ENCODE peak calls at places on chromosomes 12 and 14, in nine cellular contexts. One of them, this sample, is unnamed.

GRCh38 chr14:53064461-53064860 is 88.7 kb downstream of the DDHD1 start:
- DNase-seq in upper lobe of right lung: no peak
- DNase-seq in AG04450: no peak
- DNase-seq in lower lobe of right lung: no peak
- DNase-seq in HCT116: no peak
- DNase-seq in sigmoid colon: no peak
- DNase-seq in substantia nigra: no peak
- DNase-seq in PC-3: no peak
- DNase-seq in neural progenitor cell: no peak
- DNase-seq in this sample: no peak

GRCh38 chr14:66610154-66610563 is 102.2 kb downstream of the GPHN start:
- DNase-seq in neural progenitor cell: peak; percentile 6
- DNase-seq in substantia nigra: no peak
- DNase-seq in upper lobe of right lung: no peak
- DNase-seq in PC-3: peak; percentile 72
- DNase-seq in sigmoid colon: no peak
- DNase-seq in lower lobe of right lung: no peak
- DNase-seq in HCT116: peak; percentile 49
- DNase-seq in AG04450: no peak
- DNase-seq in this sample: no peak

GRCh38 chr12:11654338-11654737 is 4.9 kb downstream of the ETV6 start:
- DNase-seq in lower lobe of right lung: no peak
- DNase-seq in sigmoid colon: no peak
- DNase-seq in upper lobe of right lung: no peak
- DNase-seq in neural progenitor cell: no peak
- DNase-seq in HCT116: no peak
- DNase-seq in PC-3: no peak
- DNase-seq in substantia nigra: no peak
- DNase-seq in AG04450: no peak
- DNase-seq in this sample: no peak

GRCh38 chr14:53470351-53471043 is 317.4 kb upstream of the DDHD1 start:
- DNase-seq in neural progenitor cell: no peak
- DNase-seq in substantia nigra: no peak
- DNase-seq in sigmoid colon: no peak
- DNase-seq in HCT116: no peak
- DNase-seq in upper lobe of right lung: no peak
- DNase-seq in PC-3: no peak
- DNase-seq in AG04450: peak; percentile 48
- DNase-seq in lower lobe of right lung: no peak
- DNase-seq in this sample: no peak

GRCh38 chr14:88204221-88204620 is 118.8 kb downstream of the KCNK10 start:
- DNase-seq in HCT116: no peak
- DNase-seq in lower lobe of right lung: no peak
- DNase-seq in PC-3: peak; percentile 48
- DNase-seq in upper lobe of right lung: no peak
- DNase-seq in sigmoid colon: no peak
- DNase-seq in AG04450: no peak
- DNase-seq in neural progenitor cell: no peak
- DNase-seq in substantia nigra: no peak
- DNase-seq in this sample: no peak

GRCh38 chr12:72570601-72571000 is 298.4 kb downstream of the TRHDE start:
- DNase-seq in PC-3: peak; percentile 30
- DNase-seq in sigmoid colon: no peak
- DNase-seq in neural progenitor cell: peak; percentile 74
- DNase-seq in lower lobe of right lung: no peak
- DNase-seq in AG04450: no peak
- DNase-seq in upper lobe of right lung: no peak
- DNase-seq in substantia nigra: no peak
- DNase-seq in HCT116: peak; percentile 3
- DNase-seq in this sample: no peak

GRCh38 chr12:54439521-54440255 is 20.6 kb upstream of the ITGA5 start:
- DNase-seq in upper lobe of right lung: no peak
- DNase-seq in lower lobe of right lung: no peak
- DNase-seq in substantia nigra: no peak
- DNase-seq in PC-3: peak; percentile 72
- DNase-seq in AG04450: peak; percentile 60
- DNase-seq in neural progenitor cell: peak; percentile 64
- DNase-seq in HCT116: peak; percentile 38
- DNase-seq in sigmoid colon: no peak
- DNase-seq in this sample: peak; percentile 63

GRCh38 chr14:55122441-55122986 is 6.5 kb upstream of the LGALS3 start:
- DNase-seq in lower lobe of right lung: peak; percentile 71
- DNase-seq in substantia nigra: no peak
- DNase-seq in upper lobe of right lung: no peak
- DNase-seq in HCT116: no peak
- DNase-seq in AG04450: no peak
- DNase-seq in PC-3: peak; percentile 93
- DNase-seq in neural progenitor cell: no peak
- DNase-seq in sigmoid colon: no peak
- DNase-seq in this sample: no peak

GRCh38 chr14:84131924-84132323 is 1398.0 kb upstream of the FLRT2 start:
- DNase-seq in PC-3: no peak
- DNase-seq in lower lobe of right lung: no peak
- DNase-seq in sigmoid colon: no peak
- DNase-seq in neural progenitor cell: no peak
- DNase-seq in substantia nigra: no peak
- DNase-seq in upper lobe of right lung: no peak
- DNase-seq in AG04450: no peak
- DNase-seq in HCT116: no peak
- DNase-seq in this sample: no peak

GRCh38 chr12:8957561-8957960 is 8.1 kb upstream of the M6PR start:
- DNase-seq in neural progenitor cell: no peak
- DNase-seq in HCT116: no peak
- DNase-seq in upper lobe of right lung: no peak
- DNase-seq in PC-3: no peak
- DNase-seq in sigmoid colon: no peak
- DNase-seq in lower lobe of right lung: no peak
- DNase-seq in AG04450: no peak
- DNase-seq in substantia nigra: no peak
- DNase-seq in this sample: no peak

GRCh38 chr12:56836800-56837663 is 73.9 kb downstream of the HSD17B6 start:
- DNase-seq in substantia nigra: no peak
- DNase-seq in sigmoid colon: no peak
- DNase-seq in upper lobe of right lung: no peak
- DNase-seq in lower lobe of right lung: no peak
- DNase-seq in neural progenitor cell: no peak
- DNase-seq in AG04450: peak; percentile 7
- DNase-seq in HCT116: no peak
- DNase-seq in PC-3: peak; percentile 74
- DNase-seq in this sample: no peak
- H3K27ac ChIP-seq in substantia nigra: no peak overlapping the region
- H3K27ac ChIP-seq in sigmoid colon: no peak overlapping the region
- H3K27ac ChIP-seq in upper lobe of right lung: peak overlapping the region; percentile 55
- H3K27ac ChIP-seq in lower lobe of right lung: peak overlapping the region; percentile 62
- H3K27ac ChIP-seq in neural progenitor cell: no peak overlapping the region
- H3K27ac ChIP-seq in AG04450: no peak overlapping the region
- H3K27ac ChIP-seq in HCT116: no peak overlapping the region
- H3K27ac ChIP-seq in PC-3: no peak overlapping the region
- H3K27ac ChIP-seq in this sample: no peak overlapping the region

DNA sequence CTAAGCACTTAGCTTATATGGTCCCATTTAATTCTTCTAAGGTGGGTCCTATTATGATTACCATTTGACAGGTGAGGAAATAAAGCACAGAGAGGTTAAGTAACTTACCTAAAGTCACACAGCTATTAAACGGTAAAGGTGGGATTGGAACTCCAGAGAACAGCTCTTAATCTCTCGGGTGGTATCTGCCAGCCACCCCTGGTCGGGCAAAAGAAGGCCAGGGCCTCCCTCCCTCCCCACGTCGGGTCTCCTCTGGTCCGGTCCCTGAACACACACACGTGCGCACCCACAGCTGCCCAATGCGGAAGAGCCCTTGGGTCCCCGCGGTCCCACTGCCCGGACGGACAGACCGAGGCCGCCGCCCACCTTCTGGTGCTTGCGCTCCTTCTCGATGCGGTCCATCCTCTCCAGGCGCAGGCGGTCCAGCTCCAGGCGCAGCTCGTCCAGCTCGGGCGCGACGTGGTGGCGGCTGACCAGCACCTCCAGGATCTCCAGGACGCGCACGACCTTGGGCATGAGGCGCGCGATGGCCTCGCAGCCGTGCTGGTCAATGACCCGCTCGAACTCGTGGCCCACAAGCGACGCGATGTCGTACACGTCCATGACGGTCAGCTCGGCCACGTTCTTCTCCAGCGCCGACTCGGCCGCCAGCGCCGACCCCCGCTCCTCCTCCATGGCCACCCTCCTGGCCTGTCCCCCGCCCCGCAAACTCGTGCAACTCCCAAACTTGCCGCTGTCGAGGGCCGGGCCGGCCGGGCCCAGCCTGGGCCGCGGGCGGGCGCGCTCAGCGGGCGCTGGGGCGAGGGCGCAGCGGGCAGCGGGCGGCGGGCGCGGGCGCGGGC is 490 bp downstream of the RILPL1 start:
- DNase-seq in HCT116: no peak
- DNase-seq in neural progenitor cell: peak; percentile 81
- DNase-seq in upper lobe of right lung: peak; percentile 78
- DNase-seq in sigmoid colon: peak; percentile 75
- DNase-seq in lower lobe of right lung: peak; percentile 70
- DNase-seq in AG04450: no peak
- DNase-seq in PC-3: peak; percentile 17
- DNase-seq in substantia nigra: no peak
- DNase-seq in this sample: no peak
- H3K27ac ChIP-seq in HCT116: peak overlapping the region; percentile 80
- H3K27ac ChIP-seq in neural progenitor cell: no peak overlapping the region
- H3K27ac ChIP-seq in upper lobe of right lung: peak overlapping the region; percentile 48
- H3K27ac ChIP-seq in sigmoid colon: peak overlapping the region; percentile 96
- H3K27ac ChIP-seq in lower lobe of right lung: peak overlapping the region; percentile 74
- H3K27ac ChIP-seq in AG04450: peak overlapping the region; percentile 31
- H3K27ac ChIP-seq in PC-3: no peak overlapping the region
- H3K27ac ChIP-seq in substantia nigra: peak overlapping the region; percentile 87
- H3K27ac ChIP-seq in this sample: no peak overlapping the region

DNA sequence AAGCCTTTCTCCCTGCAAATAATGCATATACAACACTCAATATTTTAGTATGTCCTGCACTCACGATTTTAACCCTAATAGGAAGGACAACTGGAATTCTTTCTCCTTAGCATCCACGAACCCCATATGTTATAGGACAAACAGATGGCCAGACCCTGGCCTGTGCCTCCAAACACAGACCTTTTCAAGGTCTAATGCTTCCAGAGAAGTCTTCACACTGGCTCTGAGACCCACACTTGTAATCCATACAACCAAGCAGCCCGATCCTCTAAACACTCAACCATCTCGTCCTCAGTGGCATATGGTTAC is 569 bp downstream of the SLC2A3 start:
- DNase-seq in substantia nigra: no peak
- DNase-seq in lower lobe of right lung: no peak
- DNase-seq in upper lobe of right lung: no peak
- DNase-seq in sigmoid colon: no peak
- DNase-seq in AG04450: no peak
- DNase-seq in neural progenitor cell: peak; percentile 17
- DNase-seq in HCT116: no peak
- DNase-seq in PC-3: no peak
- DNase-seq in this sample: no peak
- H3K27ac ChIP-seq in substantia nigra: peak overlapping the region; percentile 66
- H3K27ac ChIP-seq in lower lobe of right lung: peak overlapping the region; percentile 87
- H3K27ac ChIP-seq in upper lobe of right lung: peak overlapping the region; percentile 86
- H3K27ac ChIP-seq in sigmoid colon: peak overlapping the region; percentile 55
- H3K27ac ChIP-seq in AG04450: peak overlapping the region; percentile 34
- H3K27ac ChIP-seq in neural progenitor cell: peak overlapping the region; percentile 49
- H3K27ac ChIP-seq in HCT116: no peak overlapping the region
- H3K27ac ChIP-seq in PC-3: no peak overlapping the region
- H3K27ac ChIP-seq in this sample: peak overlapping the region; percentile 94

GRCh38 chr14:68199465-68200145 is 380.0 kb downstream of the RAD51B start:
- DNase-seq in sigmoid colon: peak; percentile 84
- DNase-seq in PC-3: no peak
- DNase-seq in neural progenitor cell: peak; percentile 86
- DNase-seq in HCT116: no peak
- DNase-seq in AG04450: no peak
- DNase-seq in upper lobe of right lung: no peak
- DNase-seq in substantia nigra: no peak
- DNase-seq in lower lobe of right lung: no peak
- DNase-seq in this sample: no peak
- H3K27ac ChIP-seq in sigmoid colon: peak overlapping the region; percentile 82
- H3K27ac ChIP-seq in PC-3: no peak overlapping the region
- H3K27ac ChIP-seq in neural progenitor cell: peak overlapping the region; percentile 53
- H3K27ac ChIP-seq in HCT116: peak overlapping the region; percentile 85
- H3K27ac ChIP-seq in AG04450: no peak overlapping the region
- H3K27ac ChIP-seq in upper lobe of right lung: peak overlapping the region; percentile 56
- H3K27ac ChIP-seq in substantia nigra: no peak overlapping the region
- H3K27ac ChIP-seq in lower lobe of right lung: peak overlapping the region; percentile 61
- H3K27ac ChIP-seq in this sample: no peak overlapping the region

GRCh38 chr12:88952543-88952942 is 372.3 kb upstream of the KITLG start:
- DNase-seq in HCT116: peak; percentile 65
- DNase-seq in PC-3: peak; percentile 60
- DNase-seq in substantia nigra: no peak
- DNase-seq in upper lobe of right lung: no peak
- DNase-seq in AG04450: no peak
- DNase-seq in sigmoid colon: no peak
- DNase-seq in lower lobe of right lung: no peak
- DNase-seq in neural progenitor cell: no peak
- DNase-seq in this sample: no peak
- H3K27ac ChIP-seq in HCT116: peak overlapping the region; percentile 97
- H3K27ac ChIP-seq in PC-3: no peak overlapping the region
- H3K27ac ChIP-seq in substantia nigra: no peak overlapping the region
- H3K27ac ChIP-seq in upper lobe of right lung: no peak overlapping the region
- H3K27ac ChIP-seq in AG04450: no peak overlapping the region
- H3K27ac ChIP-seq in sigmoid colon: no peak overlapping the region
- H3K27ac ChIP-seq in lower lobe of right lung: no peak overlapping the region
- H3K27ac ChIP-seq in neural progenitor cell: peak overlapping the region; percentile 80
- H3K27ac ChIP-seq in this sample: no peak overlapping the region

GRCh38 chr12:63967781-63968180 is 123.3 kb downstream of the SRGAP1 start:
- DNase-seq in lower lobe of right lung: no peak
- DNase-seq in PC-3: no peak
- DNase-seq in AG04450: no peak
- DNase-seq in sigmoid colon: no peak
- DNase-seq in substantia nigra: no peak
- DNase-seq in upper lobe of right lung: no peak
- DNase-seq in neural progenitor cell: no peak
- DNase-seq in HCT116: no peak
- DNase-seq in this sample: no peak
- H3K27ac ChIP-seq in lower lobe of right lung: no peak overlapping the region
- H3K27ac ChIP-seq in PC-3: no peak overlapping the region
- H3K27ac ChIP-seq in AG04450: peak overlapping the region; percentile 47
- H3K27ac ChIP-seq in sigmoid colon: no peak overlapping the region
- H3K27ac ChIP-seq in substantia nigra: no peak overlapping the region
- H3K27ac ChIP-seq in upper lobe of right lung: no peak overlapping the region
- H3K27ac ChIP-seq in neural progenitor cell: no peak overlapping the region
- H3K27ac ChIP-seq in HCT116: no peak overlapping the region
- H3K27ac ChIP-seq in this sample: no peak overlapping the region

DNA sequence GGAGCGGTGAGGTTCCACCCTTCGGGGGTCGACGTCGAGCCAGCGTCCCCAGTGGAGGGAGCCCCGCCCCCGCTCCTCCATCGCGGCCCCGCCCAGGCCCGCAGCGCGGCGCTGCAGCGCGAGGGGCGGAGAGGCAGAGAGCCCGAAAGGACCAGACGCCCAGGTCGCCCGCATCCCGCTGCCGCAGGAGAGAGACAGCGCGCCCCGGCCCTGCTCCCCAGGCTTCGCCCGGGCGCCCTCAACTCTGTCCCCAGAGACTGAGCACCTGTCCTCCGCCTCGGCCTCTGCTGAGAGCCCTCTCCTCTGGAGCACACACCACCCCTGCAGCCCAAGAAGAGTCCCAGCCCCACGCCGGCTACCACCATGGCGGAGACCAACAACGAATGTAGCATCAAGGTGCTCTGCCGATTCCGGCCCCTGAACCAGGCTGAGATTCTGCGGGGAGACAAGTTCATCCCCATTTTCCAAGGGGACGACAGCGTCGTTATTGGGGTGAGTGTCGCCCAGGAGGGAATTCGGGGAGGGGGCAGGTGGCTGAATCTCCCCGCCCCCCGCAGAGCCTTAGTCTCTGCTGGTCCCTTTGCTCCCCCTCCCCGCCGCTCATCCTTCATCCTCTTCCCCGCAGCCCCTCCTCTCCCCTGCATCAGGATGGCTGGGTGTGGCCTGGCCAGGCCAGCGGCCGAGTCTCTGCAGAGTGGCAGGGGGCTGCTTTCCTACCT is at the start of gene KIF5A:
- DNase-seq in HCT116: no peak
- DNase-seq in upper lobe of right lung: peak; percentile 68
- DNase-seq in sigmoid colon: no peak
- DNase-seq in PC-3: no peak
- DNase-seq in lower lobe of right lung: peak; percentile 56
- DNase-seq in substantia nigra: peak; percentile 30
- DNase-seq in neural progenitor cell: peak; percentile 87
- DNase-seq in AG04450: no peak
- DNase-seq in this sample: peak; percentile 56
- H3K27ac ChIP-seq in HCT116: peak within 1 kb of the TSS; percentile 49
- H3K27ac ChIP-seq in upper lobe of right lung: no peak within 1 kb of the TSS
- H3K27ac ChIP-seq in sigmoid colon: no peak within 1 kb of the TSS
- H3K27ac ChIP-seq in PC-3: no peak within 1 kb of the TSS
- H3K27ac ChIP-seq in lower lobe of right lung: no peak within 1 kb of the TSS
- H3K27ac ChIP-seq in substantia nigra: peak within 1 kb of the TSS; percentile 70
- H3K27ac ChIP-seq in neural progenitor cell: no peak within 1 kb of the TSS
- H3K27ac ChIP-seq in AG04450: no peak within 1 kb of the TSS
- H3K27ac ChIP-seq in this sample: peak within 1 kb of the TSS; percentile 40

This sample was measured in CD8-positive, alpha-beta memory T cell.